ENCODE peak calls at places on chromosomes 11 and 22, in six cellular contexts. One of them, this sample, is unnamed.

GRCh38 chr11:47587039-47587675 is 679 bp downstream of the FAM180B start:
- DNase-seq in SK-N-SH: no peak
- DNase-seq in GM12892: no peak
- DNase-seq in HepG2: peak
- DNase-seq in K562: no peak
- DNase-seq in GM12878: no peak
- DNase-seq in this sample: no peak

GRCh38 chr22:49853981-49854791 is 542 bp downstream of the ZBED4 start:
- DNase-seq in GM12878: no peak
- DNase-seq in GM12892: no peak
- DNase-seq in K562: peak
- DNase-seq in SK-N-SH: peak
- DNase-seq in HepG2: no peak
- DNase-seq in this sample: no peak

GRCh38 chr11:71117311-71117710 is 135.1 kb downstream of the SHANK2 start:
- DNase-seq in GM12878: no peak
- DNase-seq in K562: no peak
- DNase-seq in SK-N-SH: no peak
- DNase-seq in GM12892: no peak
- DNase-seq in HepG2: no peak
- DNase-seq in this sample: no peak

GRCh38 chr22:46561435-46561905 is 24.1 kb upstream of the CELSR1 start:
- DNase-seq in SK-N-SH: peak
- DNase-seq in GM12892: no peak
- DNase-seq in GM12878: peak
- DNase-seq in HepG2: peak
- DNase-seq in K562: peak
- DNase-seq in this sample: peak

GRCh38 chr22:49709464-49709863 is 118.2 kb downstream of the BRD1 start:
- DNase-seq in GM12892: no peak
- DNase-seq in HepG2: no peak
- DNase-seq in SK-N-SH: no peak
- DNase-seq in K562: no peak
- DNase-seq in GM12878: no peak
- DNase-seq in this sample: no peak

GRCh38 chr22:44587004-44587793 is 89.2 kb upstream of the RTL6 start:
- DNase-seq in K562: no peak
- DNase-seq in GM12878: no peak
- DNase-seq in HepG2: no peak
- DNase-seq in GM12892: no peak
- DNase-seq in SK-N-SH: no peak
- DNase-seq in this sample: no peak

GRCh38 chr11:68011046-68011943 is 1.2 kb downstream of the ALDH3B1 start:
- DNase-seq in SK-N-SH: no peak
- DNase-seq in GM12892: no peak
- DNase-seq in HepG2: no peak
- DNase-seq in K562: no peak
- DNase-seq in GM12878: no peak
- DNase-seq in this sample: no peak

GRCh38 chr11:34405079-34405858 is 33.5 kb upstream of the CAT start:
- DNase-seq in GM12892: no peak
- DNase-seq in K562: no peak
- DNase-seq in SK-N-SH: no peak
- DNase-seq in GM12878: peak
- DNase-seq in HepG2: no peak
- DNase-seq in this sample: no peak

GRCh38 chr11:9461760-9462134 is 935 bp downstream of the ZNF143 start:
- DNase-seq in K562: no peak
- DNase-seq in GM12892: no peak
- DNase-seq in HepG2: peak
- DNase-seq in GM12878: no peak
- DNase-seq in SK-N-SH: peak
- DNase-seq in this sample: no peak

GRCh38 chr11:135075740-135076139 is 663.7 kb upstream of the B3GAT1 start:
- DNase-seq in HepG2: peak
- DNase-seq in SK-N-SH: no peak
- DNase-seq in GM12892: no peak
- DNase-seq in GM12878: no peak
- DNase-seq in K562: peak
- DNase-seq in this sample: no peak

GRCh38 chr22:32809786-32810185 is 8.3 kb downstream of the TIMP3 start:
- DNase-seq in SK-N-SH: no peak
- DNase-seq in HepG2: no peak
- DNase-seq in GM12878: no peak
- DNase-seq in K562: no peak
- DNase-seq in GM12892: no peak
- DNase-seq in this sample: no peak

GRCh38 chr11:87012089-87012488 is 25.6 kb upstream of the TMEM135 start:
- DNase-seq in GM12892: no peak
- DNase-seq in K562: no peak
- DNase-seq in SK-N-SH: no peak
- DNase-seq in HepG2: peak
- DNase-seq in GM12878: no peak
- DNase-seq in this sample: no peak

GRCh38 chr11:17408641-17409040 is 20.2 kb upstream of the KCNJ11 start:
- DNase-seq in GM12892: no peak
- DNase-seq in SK-N-SH: no peak
- DNase-seq in GM12878: no peak
- DNase-seq in HepG2: no peak
- DNase-seq in K562: no peak
- DNase-seq in this sample: no peak

GRCh38 chr11:15769203-15769602 is 587.1 kb downstream of the SOX6 start:
- DNase-seq in GM12878: no peak
- DNase-seq in GM12892: no peak
- DNase-seq in SK-N-SH: no peak
- DNase-seq in HepG2: no peak
- DNase-seq in K562: no peak
- DNase-seq in this sample: no peak

GRCh38 chr11:62593434-62594044 is 2.2 kb upstream of the TUT1 start:
- DNase-seq in SK-N-SH: peak
- DNase-seq in GM12892: peak
- DNase-seq in GM12878: no peak
- DNase-seq in K562: peak
- DNase-seq in HepG2: peak
- DNase-seq in this sample: no peak

GRCh38 chr22:17199131-17199731 is 20.0 kb downstream of the ADA2 start:
- DNase-seq in K562: peak
- DNase-seq in HepG2: no peak
- DNase-seq in GM12892: no peak
- DNase-seq in GM12878: no peak
- DNase-seq in SK-N-SH: peak
- DNase-seq in this sample: no peak

GRCh38 chr11:71542856-71543743 is 5.1 kb upstream of the KRTAP5-9 start:
- DNase-seq in K562: no peak
- DNase-seq in HepG2: no peak
- DNase-seq in SK-N-SH: peak
- DNase-seq in GM12878: peak
- DNase-seq in GM12892: no peak
- DNase-seq in this sample: no peak

GRCh38 chr11:2914475-2915195 is 14.6 kb downstream of the PHLDA2 start:
- DNase-seq in GM12892: no peak
- DNase-seq in HepG2: no peak
- DNase-seq in SK-N-SH: peak
- DNase-seq in K562: no peak
- DNase-seq in GM12878: no peak
- DNase-seq in this sample: no peak

GRCh38 chr11:64531906-64532312 is 59.1 kb upstream of the SLC22A12 start:
- DNase-seq in SK-N-SH: no peak
- DNase-seq in GM12878: no peak
- DNase-seq in K562: no peak
- DNase-seq in HepG2: no peak
- DNase-seq in GM12892: no peak
- DNase-seq in this sample: no peak

GRCh38 chr11:69265911-69266510 is 27.9 kb upstream of the MYEOV start:
- DNase-seq in HepG2: no peak
- DNase-seq in GM12878: no peak
- DNase-seq in K562: no peak
- DNase-seq in SK-N-SH: no peak
- DNase-seq in GM12892: no peak
- DNase-seq in this sample: no peak

GRCh38 chr11:131640320-131640719 is 269.9 kb downstream of the NTM start:
- DNase-seq in SK-N-SH: no peak
- DNase-seq in GM12892: no peak
- DNase-seq in K562: no peak
- DNase-seq in GM12878: no peak
- DNase-seq in HepG2: no peak
- DNase-seq in this sample: no peak

GRCh38 chr22:19239464-19239863 is 52.1 kb downstream of the CLTCL1 start:
- DNase-seq in K562: peak
- DNase-seq in SK-N-SH: no peak
- DNase-seq in GM12892: no peak
- DNase-seq in GM12878: no peak
- DNase-seq in HepG2: no peak
- DNase-seq in this sample: no peak

GRCh38 chr11:27205269-27205668 is 157.7 kb downstream of the CCDC34 start:
- DNase-seq in K562: no peak
- DNase-seq in GM12892: no peak
- DNase-seq in GM12878: no peak
- DNase-seq in HepG2: no peak
- DNase-seq in SK-N-SH: no peak
- DNase-seq in this sample: no peak

GRCh38 chr11:27203077-27203476 is 159.9 kb downstream of the CCDC34 start:
- DNase-seq in K562: no peak
- DNase-seq in GM12878: no peak
- DNase-seq in HepG2: no peak
- DNase-seq in SK-N-SH: no peak
- DNase-seq in GM12892: no peak
- DNase-seq in this sample: no peak

GRCh38 chr11:27200779-27201453 is 160.3 kb downstream of the BBOX1 start:
- DNase-seq in HepG2: no peak
- DNase-seq in SK-N-SH: no peak
- DNase-seq in GM12878: no peak
- DNase-seq in GM12892: no peak
- DNase-seq in K562: no peak
- DNase-seq in this sample: no peak

GRCh38 chr11:27204527-27204926 is 158.5 kb downstream of the CCDC34 start:
- DNase-seq in SK-N-SH: no peak
- DNase-seq in GM12892: no peak
- DNase-seq in HepG2: peak
- DNase-seq in K562: peak
- DNase-seq in GM12878: no peak
- DNase-seq in this sample: no peak

GRCh38 chr11:27201454-27202302 is 161.1 kb downstream of the BBOX1 start:
- DNase-seq in HepG2: peak
- DNase-seq in SK-N-SH: peak
- DNase-seq in K562: peak
- DNase-seq in GM12878: no peak
- DNase-seq in GM12892: no peak
- DNase-seq in this sample: no peak
- TF ChIP-seq TAF1 in HepG2: no peak
- TF ChIP-seq TAF1 in SK-N-SH: no peak
- TF ChIP-seq TAF1 in K562: no peak
- TF ChIP-seq TAF1 in GM12878: no peak
- TF ChIP-seq TAF1 in GM12892: no peak
- TF ChIP-seq TAF1 in this sample: no peak

GRCh38 chr11:109604506-109604905 is 182.5 kb downstream of the C11orf87 start:
- DNase-seq in SK-N-SH: no peak
- DNase-seq in K562: no peak
- DNase-seq in GM12892: no peak
- DNase-seq in HepG2: no peak
- DNase-seq in GM12878: no peak
- DNase-seq in this sample: no peak
- TF ChIP-seq TAF1 in SK-N-SH: no peak
- TF ChIP-seq TAF1 in K562: no peak
- TF ChIP-seq TAF1 in GM12892: no peak
- TF ChIP-seq TAF1 in HepG2: no peak
- TF ChIP-seq TAF1 in GM12878: no peak
- TF ChIP-seq TAF1 in this sample: no peak

GRCh38 chr22:41589260-41589600 is 410 bp downstream of the PMM1 start:
- DNase-seq in HepG2: no peak
- DNase-seq in K562: peak
- DNase-seq in SK-N-SH: peak
- DNase-seq in GM12892: no peak
- DNase-seq in GM12878: no peak
- DNase-seq in this sample: no peak
- TF ChIP-seq TAF1 in HepG2: no peak
- TF ChIP-seq TAF1 in K562: no peak
- TF ChIP-seq TAF1 in SK-N-SH: no peak
- TF ChIP-seq TAF1 in GM12892: no peak
- TF ChIP-seq TAF1 in GM12878: no peak
- TF ChIP-seq TAF1 in this sample: no peak

GRCh38 chr11:61075891-61076290 is 26.4 kb upstream of the CD5 start:
- DNase-seq in K562: no peak
- DNase-seq in GM12892: no peak
- DNase-seq in HepG2: peak
- DNase-seq in SK-N-SH: no peak
- DNase-seq in GM12878: no peak
- DNase-seq in this sample: no peak
- TF ChIP-seq TAF1 in K562: no peak
- TF ChIP-seq TAF1 in GM12892: no peak
- TF ChIP-seq TAF1 in HepG2: no peak
- TF ChIP-seq TAF1 in SK-N-SH: no peak
- TF ChIP-seq TAF1 in GM12878: no peak
- TF ChIP-seq TAF1 in this sample: no peak

GRCh38 chr11:125968363-125968762 is 22.5 kb downstream of the VSIG10L2 start:
- DNase-seq in SK-N-SH: no peak
- DNase-seq in HepG2: peak
- DNase-seq in GM12878: no peak
- DNase-seq in GM12892: no peak
- DNase-seq in K562: no peak
- DNase-seq in this sample: no peak
- TF ChIP-seq TAF1 in SK-N-SH: no peak
- TF ChIP-seq TAF1 in HepG2: no peak
- TF ChIP-seq TAF1 in GM12878: no peak
- TF ChIP-seq TAF1 in GM12892: no peak
- TF ChIP-seq TAF1 in K562: no peak
- TF ChIP-seq TAF1 in this sample: no peak

GRCh38 chr11:21866781-21867180 is 326.1 kb upstream of the ANO5 start:
- DNase-seq in SK-N-SH: no peak
- DNase-seq in GM12878: no peak
- DNase-seq in K562: no peak
- DNase-seq in HepG2: no peak
- DNase-seq in GM12892: no peak
- DNase-seq in this sample: no peak

GRCh38 chr11:21865541-21865940 is 327.3 kb upstream of the ANO5 start:
- DNase-seq in K562: no peak
- DNase-seq in SK-N-SH: no peak
- DNase-seq in HepG2: no peak
- DNase-seq in GM12878: no peak
- DNase-seq in GM12892: no peak
- DNase-seq in this sample: no peak

GRCh38 chr11:21861314-21861713 is 331.6 kb upstream of the ANO5 start:
- DNase-seq in K562: no peak
- DNase-seq in GM12878: no peak
- DNase-seq in SK-N-SH: no peak
- DNase-seq in GM12892: no peak
- DNase-seq in HepG2: no peak
- DNase-seq in this sample: no peak
- TF ChIP-seq TAF1 in K562: no peak
- TF ChIP-seq TAF1 in GM12878: no peak
- TF ChIP-seq TAF1 in SK-N-SH: no peak
- TF ChIP-seq TAF1 in GM12892: no peak
- TF ChIP-seq TAF1 in HepG2: no peak
- TF ChIP-seq TAF1 in this sample: no peak

This sample was measured in GM12891.